ENCODE peak calls at places on chromosomes 11 and 22, in nine cellular contexts. U is upper lobe of right lung; N is mesenchymal stem cell; A is cardiac fibroblast; W is AG10803; I is heart left ventricle; K is naive thymus-derived CD4-positive, alpha-beta T cell; G is AG04449; B is psoas muscle. J is an unnamed sample.

GRCh38 chr11:59778122-59778521 is 22.9 kb downstream of the STX3 start:
- DNase-seq in U (no peak), N (no peak), A (no peak), W (no peak), I (no peak), K (no peak), G (no peak), B (no peak), J (no peak)

GRCh38 chr11:57310630-57311086 is 14.1 kb downstream of the TNKS1BP1 start:
- DNase-seq in U (no peak), N (no peak), A (peak), W (peak), I (no peak), K (no peak), G (no peak), B (no peak), J (peak)

GRCh38 chr11:64249563-64250405 is 1.5 kb upstream of the PLCB3 start:
- DNase-seq in U (no peak), N (no peak), A (no peak), W (no peak), I (no peak), K (no peak), G (no peak), B (no peak), J (no peak)

GRCh38 chr11:38143852-38144251 is 1545.8 kb upstream of the RAG2 start:
- DNase-seq in U (no peak), N (no peak), A (no peak), W (no peak), I (no peak), K (no peak), G (no peak), B (no peak), J (no peak)

GRCh38 chr11:44229664-44230063 is 80.3 kb downstream of the ALX4 start:
- DNase-seq in U (no peak), N (no peak), A (no peak), W (peak), I (no peak), K (no peak), G (no peak), B (no peak), J (no peak)

GRCh38 chr22:31272522-31273446 is 19.5 kb downstream of the PIK3IP1 start:
- DNase-seq in U (no peak), N (peak), A (peak), W (peak), I (no peak), K (no peak), G (no peak), B (no peak), J (peak)

GRCh38 chr11:20551096-20551495 is 48.3 kb upstream of the SLC6A5 start:
- DNase-seq in U (no peak), N (no peak), A (no peak), W (no peak), I (no peak), K (no peak), G (no peak), B (no peak), J (no peak)

GRCh38 chr11:100866453-100866852 is 179.4 kb downstream of the ARHGAP42 start:
- DNase-seq in U (no peak), N (no peak), A (no peak), W (no peak), I (no peak), K (no peak), G (no peak), B (no peak), J (no peak)

GRCh38 chr11:46684364-46684763 is 16.1 kb downstream of the ARHGAP1 start:
- DNase-seq in U (no peak), N (peak), A (no peak), W (no peak), I (no peak), K (no peak), G (no peak), B (no peak), J (no peak)

GRCh38 chr11:87432006-87432405 is 394.3 kb downstream of the TMEM135 start:
- DNase-seq in U (no peak), N (peak), A (peak), W (peak), I (no peak), K (no peak), G (no peak), B (no peak), J (no peak)

GRCh38 chr11:125982348-125982730 is 36.5 kb downstream of the VSIG10L2 start:
- DNase-seq in U (no peak), N (no peak), A (no peak), W (no peak), I (no peak), K (no peak), G (no peak), B (no peak), J (no peak)

GRCh38 chr11:35121326-35121865 is 17.6 kb upstream of the CD44 start:
- DNase-seq in U (no peak), N (no peak), A (no peak), W (no peak), I (no peak), K (no peak), G (no peak), B (no peak), J (no peak)

GRCh38 chr11:26950260-26950719 is 43.6 kb upstream of the FIBIN start:
- DNase-seq in U (peak), N (peak), A (peak), W (peak), I (no peak), K (no peak), G (peak), B (peak), J (no peak)

GRCh38 chr22:32808038-32808445 is 6.5 kb downstream of the TIMP3 start:
- DNase-seq in U (no peak), N (no peak), A (no peak), W (no peak), I (no peak), K (no peak), G (no peak), B (no peak), J (no peak)

GRCh38 chr11:11421509-11421908 is 68.5 kb upstream of the CSNK2A3 start:
- DNase-seq in U (no peak), N (no peak), A (no peak), W (no peak), I (no peak), K (no peak), G (no peak), B (no peak), J (no peak)

GRCh38 chr11:75673977-75674582 is 5.2 kb upstream of the MAP6 start:
- DNase-seq in U (no peak), N (peak), A (peak), W (peak), I (no peak), K (no peak), G (no peak), B (no peak), J (no peak)

GRCh38 chr11:26045082-26045481 is 286.8 kb upstream of the ANO3 start:
- DNase-seq in U (no peak), N (no peak), A (no peak), W (no peak), I (no peak), K (no peak), G (no peak), B (no peak), J (no peak)

GRCh38 chr11:35944503-35945136 is 758 bp downstream of the LDLRAD3 start:
- DNase-seq in U (peak), N (no peak), A (peak), W (peak), I (no peak), K (no peak), G (no peak), B (peak), J (no peak)

GRCh38 chr11:43790444-43790794 is 90.2 kb upstream of the ALKBH3 start:
- DNase-seq in U (no peak), N (no peak), A (no peak), W (peak), I (no peak), K (no peak), G (no peak), B (no peak), J (no peak)

GRCh38 chr22:36541831-36542391 is 12.9 kb upstream of the EIF3D start:
- DNase-seq in U (no peak), N (peak), A (peak), W (peak), I (no peak), K (no peak), G (peak), B (no peak), J (no peak)

GRCh38 chr11:3925513-3925912 is 70.0 kb downstream of the STIM1 start:
- DNase-seq in U (no peak), N (no peak), A (no peak), W (no peak), I (no peak), K (no peak), G (no peak), B (no peak), J (no peak)

GRCh38 chr11:73334244-73335203 is 26.4 kb downstream of the ARHGEF17 start:
- DNase-seq in U (no peak), N (peak), A (peak), W (peak), I (peak), K (no peak), G (no peak), B (peak), J (peak)

GRCh38 chr11:120431633-120432032 is 79.9 kb upstream of the GRIK4 start:
- DNase-seq in U (no peak), N (peak), A (peak), W (peak), I (no peak), K (no peak), G (no peak), B (no peak), J (no peak)

GRCh38 chr22:29768052-29768680 is 997 bp downstream of the UQCR10 start:
- DNase-seq in U (no peak), N (peak), A (no peak), W (peak), I (no peak), K (no peak), G (no peak), B (no peak), J (no peak)

GRCh38 chr11:94049351-94049750 is 28.2 kb downstream of the HEPHL1 start:
- DNase-seq in U (no peak), N (no peak), A (no peak), W (no peak), I (no peak), K (no peak), G (no peak), B (no peak), J (no peak)
- H3K4me3 ChIP-seq in U (no peak), N (no peak), A (no peak), W (no peak), I (no peak), K (no peak), G (no peak), B (no peak), J (no peak)

GRCh38 chr22:42074153-42074750 is at the start of gene PHETA2:
- DNase-seq in U (peak), N (no peak), A (peak), W (peak), I (peak), K (peak), G (no peak), B (peak), J (peak)

GRCh38 chr22:42076764-42077485 is 2.6 kb upstream of the SMDT1 start:
- DNase-seq in U (no peak), N (no peak), A (no peak), W (no peak), I (no peak), K (no peak), G (no peak), B (no peak), J (no peak)

GRCh38 chr22:42073568-42074152 is 388 bp upstream of the PHETA2 start:
- DNase-seq in U (no peak), N (no peak), A (no peak), W (no peak), I (no peak), K (no peak), G (no peak), B (no peak), J (no peak)

GRCh38 chr22:42074846-42075245 is 798 bp downstream of the PHETA2 start:
- DNase-seq in U (no peak), N (no peak), A (no peak), W (no peak), I (no peak), K (no peak), G (no peak), B (no peak), J (no peak)

GRCh38 chr22:42075277-42075676 is 1.2 kb downstream of the PHETA2 start:
- DNase-seq in U (no peak), N (no peak), A (no peak), W (no peak), I (no peak), K (no peak), G (no peak), B (no peak), J (no peak)
- H3K4me3 ChIP-seq in U (peak), N (peak), A (peak), W (peak), I (no peak), K (no peak), G (peak), B (peak), J (no peak)

GRCh38 chr11:33317662-33318061 is 60.5 kb downstream of the HIPK3 start:
- DNase-seq in U (no peak), N (no peak), A (no peak), W (peak), I (no peak), K (no peak), G (no peak), B (no peak), J (no peak)

GRCh38 chr11:33319965-33320813 is 63.0 kb downstream of the HIPK3 start:
- DNase-seq in U (no peak), N (no peak), A (no peak), W (no peak), I (no peak), K (no peak), G (no peak), B (no peak), J (no peak)

GRCh38 chr11:33321483-33321882 is 64.3 kb downstream of the HIPK3 start:
- DNase-seq in U (no peak), N (no peak), A (no peak), W (no peak), I (no peak), K (no peak), G (no peak), B (no peak), J (no peak)

GRCh38 chr11:33323421-33323820 is 66.2 kb downstream of the HIPK3 start:
- DNase-seq in U (no peak), N (no peak), A (no peak), W (no peak), I (no peak), K (no peak), G (no peak), B (no peak), J (no peak)

GRCh38 chr11:33320814-33321330 is 63.7 kb downstream of the HIPK3 start:
- DNase-seq in U (no peak), N (no peak), A (no peak), W (no peak), I (no peak), K (no peak), G (no peak), B (no peak), J (no peak)
- H3K4me3 ChIP-seq in U (no peak), N (no peak), A (no peak), W (no peak), I (no peak), K (no peak), G (no peak), B (no peak), J (no peak)

DNA sequence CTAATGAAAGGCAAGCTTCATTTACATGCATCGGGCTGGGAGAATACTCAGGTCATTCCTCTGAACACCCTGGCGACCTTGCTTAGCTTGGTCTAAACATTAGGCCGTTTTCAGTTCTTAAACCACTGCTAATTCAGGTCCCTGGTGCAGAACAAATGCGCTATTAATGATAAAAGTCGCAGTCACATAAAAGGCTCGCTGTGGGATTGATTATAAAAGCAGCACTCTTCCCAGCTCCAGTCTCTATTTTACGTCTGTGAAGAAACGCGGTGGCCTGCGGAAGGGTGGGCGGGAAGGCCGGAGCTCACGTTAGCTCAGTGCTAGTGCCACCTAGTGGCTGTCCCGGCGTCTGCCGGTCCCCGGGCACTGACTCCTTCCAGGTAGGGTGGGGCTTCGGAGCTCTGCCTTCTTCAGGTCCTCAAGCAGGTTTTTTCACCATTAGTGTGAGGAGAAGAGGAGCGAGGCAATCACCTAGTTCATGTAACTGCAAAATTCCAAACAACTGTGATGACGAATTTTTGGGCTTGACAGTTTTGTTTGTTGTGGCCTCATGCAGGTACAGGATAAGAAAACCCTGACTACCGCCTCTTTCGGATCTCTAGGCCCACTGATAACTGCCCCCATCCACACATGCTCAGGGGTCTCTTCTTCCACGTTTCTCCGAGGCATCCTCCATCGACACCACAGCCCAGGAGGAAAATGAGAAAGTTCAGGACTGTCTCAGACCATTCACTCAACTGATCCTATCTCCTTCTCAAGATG is 66.5 kb upstream of the CLMP start:
- DNase-seq in U (peak), N (peak), A (peak), W (peak), I (peak), K (peak), G (no peak), B (peak), J (peak)
- H3K4me3 ChIP-seq in U (peak), N (peak), A (peak), W (peak), I (no peak), K (no peak), G (peak), B (peak), J (peak)

DNA sequence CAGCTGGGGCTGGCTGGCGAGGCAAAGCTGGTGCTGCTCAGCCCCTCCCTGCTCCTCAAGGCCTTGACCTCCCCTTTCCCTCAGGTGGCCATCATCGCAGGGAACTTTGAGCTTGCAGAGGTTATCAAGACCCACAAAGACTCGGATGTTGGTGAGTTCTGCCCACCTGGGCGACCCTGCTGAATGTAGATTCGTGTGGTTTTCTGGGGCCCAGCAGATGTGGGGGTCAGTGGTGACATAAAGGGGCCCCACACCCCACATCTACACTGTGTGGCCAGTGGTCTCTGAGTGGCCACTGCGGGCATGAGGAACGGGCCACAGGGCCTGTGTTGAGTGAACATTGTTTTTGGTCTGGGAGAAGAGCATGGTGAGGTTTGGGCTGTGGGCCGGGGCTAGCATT is 11.9 kb downstream of the SHANK3 start:
- DNase-seq in U (no peak), N (no peak), A (no peak), W (no peak), I (no peak), K (no peak), G (no peak), B (no peak), J (no peak)
- H3K4me3 ChIP-seq in U (peak), N (no peak), A (no peak), W (no peak), I (no peak), K (no peak), G (no peak), B (no peak), J (no peak)

J was measured in tibial nerve.